ENCODE peak calls at places on chromosomes 2 and 18, in seven cellular contexts. U, G, Q, K, X, A and C are unnamed samples.

GRCh38 chr2:205352593-205352992 is 329.7 kb upstream of the NRP2 start:
- DNase-seq in K (no peak), G (peak; percentile 19), A (no peak), X (no peak), Q (peak; percentile 89), U (no peak), C (no peak)

GRCh38 chr2:46915281-46915810 is at the start of gene MCFD2:
- DNase-seq in X (no peak), U (no peak), G (peak; percentile 49), Q (no peak), K (peak; percentile 89), A (peak; percentile 33), C (no peak)

GRCh38 chr2:178163395-178163794 is 30.9 kb upstream of the OSBPL6 start:
- DNase-seq in X (peak; percentile 12), K (no peak), G (peak; percentile 6), Q (peak; percentile 44), U (no peak), A (no peak), C (no peak)

GRCh38 chr2:101041413-101041812 is 39.3 kb downstream of the RPL31 start:
- DNase-seq in U (no peak), K (no peak), X (no peak), G (peak; percentile 41), A (no peak), Q (no peak), C (no peak)

GRCh38 chr2:1886405-1886992 is 142.2 kb upstream of the PXDN start:
- DNase-seq in U (no peak), G (peak; percentile 74), X (peak; percentile 58), K (no peak), Q (peak; percentile 56), A (peak; percentile 63), C (peak; percentile 4)

GRCh38 chr2:232420463-232421188 is 14.0 kb downstream of the ALPG start:
- DNase-seq in A (no peak), K (no peak), G (no peak), U (no peak), Q (peak; percentile 35), X (peak; percentile 41), C (peak; percentile 61)

GRCh38 chr2:178177066-178177679 is 17.1 kb upstream of the OSBPL6 start:
- DNase-seq in K (no peak), X (no peak), Q (peak; percentile 33), G (peak; percentile 45), U (no peak), A (no peak), C (no peak)

GRCh38 chr18:48412339-48412929 is 3.3 kb upstream of the ZBTB7C start:
- DNase-seq in X (peak; percentile 33), K (no peak), A (no peak), U (no peak), Q (peak; percentile 55), G (peak; percentile 37), C (peak; percentile 45)

GRCh38 chr2:134310450-134311079 is 56.7 kb downstream of the MGAT5 start:
- DNase-seq in Q (no peak), X (no peak), K (peak; percentile 50), G (no peak), A (no peak), U (no peak), C (no peak)

GRCh38 chr2:129354662-129355061 is 624.8 kb upstream of the RAB6C start:
- DNase-seq in U (no peak), G (no peak), A (no peak), K (no peak), X (no peak), Q (no peak), C (no peak)

GRCh38 chr2:136310797-136311558 is 193.0 kb upstream of the CXCR4 start:
- DNase-seq in U (no peak), G (no peak), Q (no peak), X (peak; percentile 11), A (no peak), K (no peak), C (no peak)

GRCh38 chr2:75787532-75788132 is 76.9 kb upstream of the GCFC2 start:
- DNase-seq in G (peak; percentile 67), X (peak; percentile 73), K (no peak), Q (peak; percentile 40), U (peak; percentile 15), A (no peak), C (no peak)

GRCh38 chr2:196514641-196515040 is 124.9 kb upstream of the CCDC150 start:
- DNase-seq in A (no peak), Q (no peak), X (no peak), U (no peak), G (no peak), K (no peak), C (no peak)

GRCh38 chr2:229780856-229781773 is 66.8 kb upstream of the DNER start:
- DNase-seq in U (peak; percentile 33), K (no peak), G (peak; percentile 70), Q (peak; percentile 56), X (peak; percentile 44), A (no peak), C (no peak)

GRCh38 chr2:235113854-235114253 is 162.0 kb downstream of the SH3BP4 start:
- DNase-seq in K (no peak), G (no peak), Q (no peak), U (no peak), A (no peak), X (no peak), C (no peak)
- TF ChIP-seq CTCF in K (no peak), G (no peak), Q (no peak), U (no peak), A (no peak), X (no peak), C (no peak)

GRCh38 chr2:214410128-214410775 is 602 bp upstream of the VWC2L start:
- DNase-seq in K (no peak), A (no peak), X (no peak), G (no peak), Q (peak; percentile 23), U (no peak), C (no peak)
- TF ChIP-seq CTCF in K (no peak), A (no peak), X (no peak), G (no peak), Q (peak; percentile 21), U (no peak), C (no peak)

GRCh38 chr18:58484989-58485962 is 143.6 kb downstream of the ALPK2 start:
- DNase-seq in K (no peak), U (no peak), A (no peak), X (no peak), Q (peak; percentile 10), G (no peak), C (no peak)
- TF ChIP-seq CTCF in K (no peak), U (no peak), A (no peak), X (no peak), Q (no peak), G (no peak), C (no peak)

GRCh38 chr2:201984800-201985525 is 48.7 kb upstream of the FZD7 start:
- DNase-seq in X (peak; percentile 29), Q (peak; percentile 30), A (no peak), K (no peak), U (no peak), G (no peak), C (no peak)
- TF ChIP-seq CTCF in X (no peak), Q (no peak), A (no peak), K (no peak), U (no peak), G (no peak), C (no peak)

DNA sequence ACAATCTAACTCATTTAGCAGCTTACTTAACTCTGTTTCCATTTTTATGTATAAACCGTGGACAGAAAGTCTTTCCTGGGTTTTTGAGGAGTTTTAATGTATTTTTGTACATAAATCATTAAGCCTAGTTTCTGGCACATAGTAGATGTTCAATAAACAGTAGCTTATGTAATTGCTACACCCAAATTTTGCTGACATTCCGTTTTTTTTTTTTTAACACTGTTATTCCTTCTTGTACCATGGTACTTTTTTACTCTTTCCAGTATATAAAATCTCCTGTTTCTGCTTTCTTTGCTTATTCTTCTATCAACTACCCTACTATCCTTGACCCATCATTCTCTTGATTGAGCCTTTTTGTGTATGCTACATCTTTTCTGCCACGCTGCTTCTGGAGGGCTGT is 1151.3 kb upstream of the CRIM1 start:
- DNase-seq in G (no peak), U (no peak), Q (no peak), K (no peak), X (no peak), A (no peak), C (no peak)
- TF ChIP-seq CTCF in G (no peak), U (no peak), Q (no peak), K (no peak), X (no peak), A (no peak), C (no peak)

GRCh38 chr2:210170442-210171303 is 536 bp downstream of the KANSL1L start:
- DNase-seq in A (peak; percentile 97), G (peak; percentile 98), K (peak; percentile 99), X (peak; percentile 97), Q (peak; percentile 97), U (peak; percentile 84), C (peak; percentile 98)
- TF ChIP-seq CTCF in A (no peak), G (no peak), K (no peak), X (no peak), Q (no peak), U (no peak), C (no peak)

GRCh38 chr2:63301481-63301880 is 250.9 kb downstream of the OTX1 start:
- DNase-seq in X (peak; percentile 5), Q (no peak), A (no peak), K (no peak), U (peak; percentile 11), G (peak; percentile 1), C (no peak)

GRCh38 chr2:63300835-63301234 is 250.2 kb downstream of the OTX1 start:
- DNase-seq in A (no peak), Q (no peak), U (no peak), G (no peak), X (peak; percentile 13), K (no peak), C (no peak)
- TF ChIP-seq CTCF in A (no peak), Q (peak; percentile 16), U (peak; percentile 10), G (no peak), X (peak; percentile 3), K (no peak), C (no peak)

GRCh38 chr18:4130734-4131719 is 324.1 kb downstream of the DLGAP1 start:
- DNase-seq in U (no peak), A (no peak), X (no peak), G (no peak), Q (no peak), K (no peak), C (peak; percentile 6)
- TF ChIP-seq CTCF in U (no peak), A (no peak), X (no peak), G (no peak), Q (no peak), K (no peak), C (no peak)